ENCODE peak calls at places on chromosome 21, in six cellular contexts. One of them, this sample, is unnamed. For H3K9me3, the result is how much of the 10 kb centered on the place peaks cover.

GRCh38 chr21:39452207-39452964 is 616 bp downstream of the SH3BGR start:
- DNase-seq in Peyer's patch: no peak
- DNase-seq in heart left ventricle: no peak
- DNase-seq in upper lobe of right lung: no peak
- DNase-seq in pancreas: no peak
- DNase-seq in body of pancreas: no peak
- DNase-seq in this sample: no peak

GRCh38 chr21:15686506-15686905 is 43.3 kb upstream of the USP25 start:
- DNase-seq in body of pancreas: no peak
- DNase-seq in Peyer's patch: no peak
- DNase-seq in upper lobe of right lung: no peak
- DNase-seq in heart left ventricle: no peak
- DNase-seq in pancreas: no peak
- DNase-seq in this sample: no peak

GRCh38 chr21:15164678-15165303 is 100.0 kb upstream of the NRIP1 start:
- DNase-seq in body of pancreas: no peak
- DNase-seq in heart left ventricle: no peak
- DNase-seq in pancreas: no peak
- DNase-seq in upper lobe of right lung: no peak
- DNase-seq in Peyer's patch: no peak
- DNase-seq in this sample: no peak

GRCh38 chr21:36735724-36736310 is 36.9 kb downstream of the SIM2 start:
- DNase-seq in body of pancreas: no peak
- DNase-seq in Peyer's patch: no peak
- DNase-seq in heart left ventricle: no peak
- DNase-seq in pancreas: no peak
- DNase-seq in upper lobe of right lung: no peak
- DNase-seq in this sample: no peak

GRCh38 chr21:16568661-16569060 is 838.9 kb downstream of the USP25 start:
- DNase-seq in pancreas: no peak
- DNase-seq in body of pancreas: no peak
- DNase-seq in heart left ventricle: no peak
- DNase-seq in upper lobe of right lung: no peak
- DNase-seq in Peyer's patch: no peak
- DNase-seq in this sample: no peak

GRCh38 chr21:31236528-31236927 is 107.5 kb downstream of the TIAM1 start:
- DNase-seq in body of pancreas: no peak
- DNase-seq in heart left ventricle: no peak
- DNase-seq in Peyer's patch: no peak
- DNase-seq in pancreas: no peak
- DNase-seq in upper lobe of right lung: no peak
- DNase-seq in this sample: no peak

GRCh38 chr21:24093032-24093431 is 1514.2 kb downstream of the MRPL39 start:
- DNase-seq in Peyer's patch: no peak
- DNase-seq in upper lobe of right lung: no peak
- DNase-seq in body of pancreas: no peak
- DNase-seq in heart left ventricle: no peak
- DNase-seq in pancreas: no peak
- DNase-seq in this sample: no peak

GRCh38 chr21:35599164-35599563 is 461.2 kb downstream of the SETD4 start:
- DNase-seq in Peyer's patch: no peak
- DNase-seq in upper lobe of right lung: no peak
- DNase-seq in pancreas: no peak
- DNase-seq in body of pancreas: no peak
- DNase-seq in heart left ventricle: no peak
- DNase-seq in this sample: no peak

GRCh38 chr21:44065428-44065827 is 41.8 kb upstream of the PWP2 start:
- DNase-seq in body of pancreas: peak
- DNase-seq in heart left ventricle: no peak
- DNase-seq in pancreas: no peak
- DNase-seq in upper lobe of right lung: no peak
- DNase-seq in Peyer's patch: peak
- DNase-seq in this sample: no peak

GRCh38 chr21:37071561-37072238 is 1.2 kb downstream of the PIGP start:
- DNase-seq in pancreas: no peak
- DNase-seq in heart left ventricle: peak
- DNase-seq in body of pancreas: peak
- DNase-seq in Peyer's patch: no peak
- DNase-seq in upper lobe of right lung: peak
- DNase-seq in this sample: peak

GRCh38 chr21:44994581-44995171 is 54.8 kb downstream of the SLX9 start:
- DNase-seq in upper lobe of right lung: no peak
- DNase-seq in heart left ventricle: peak
- DNase-seq in body of pancreas: no peak
- DNase-seq in Peyer's patch: no peak
- DNase-seq in pancreas: peak
- DNase-seq in this sample: no peak

GRCh38 chr21:44408226-44408625 is 47.1 kb upstream of the LRRC3 start:
- DNase-seq in upper lobe of right lung: no peak
- DNase-seq in body of pancreas: no peak
- DNase-seq in pancreas: no peak
- DNase-seq in Peyer's patch: peak
- DNase-seq in heart left ventricle: no peak
- DNase-seq in this sample: no peak

GRCh38 chr21:36070999-36071398 is 1.2 kb downstream of the CBR1 start:
- DNase-seq in upper lobe of right lung: no peak
- DNase-seq in pancreas: no peak
- DNase-seq in Peyer's patch: no peak
- DNase-seq in heart left ventricle: no peak
- DNase-seq in body of pancreas: no peak
- DNase-seq in this sample: no peak

GRCh38 chr21:17414766-17415165 is 98.1 kb upstream of the CXADR start:
- DNase-seq in upper lobe of right lung: no peak
- DNase-seq in heart left ventricle: no peak
- DNase-seq in pancreas: no peak
- DNase-seq in Peyer's patch: no peak
- DNase-seq in body of pancreas: peak
- DNase-seq in this sample: no peak

GRCh38 chr21:14382486-14382834 is 486 bp downstream of the HSPA13 start:
- DNase-seq in Peyer's patch: peak
- DNase-seq in heart left ventricle: peak
- DNase-seq in body of pancreas: no peak
- DNase-seq in upper lobe of right lung: no peak
- DNase-seq in pancreas: no peak
- DNase-seq in this sample: peak

GRCh38 chr21:32412162-32412997 is at the start of gene EVA1C:
- DNase-seq in Peyer's patch: peak
- DNase-seq in body of pancreas: peak
- DNase-seq in heart left ventricle: peak
- DNase-seq in upper lobe of right lung: peak
- DNase-seq in pancreas: peak
- DNase-seq in this sample: peak

GRCh38 chr21:45126085-45126687 is 51.8 kb downstream of the ADARB1 start:
- DNase-seq in body of pancreas: no peak
- DNase-seq in Peyer's patch: no peak
- DNase-seq in heart left ventricle: no peak
- DNase-seq in upper lobe of right lung: no peak
- DNase-seq in pancreas: no peak
- DNase-seq in this sample: no peak

GRCh38 chr21:39568380-39568779 is 44.4 kb upstream of the B3GALT5 start:
- DNase-seq in upper lobe of right lung: no peak
- DNase-seq in Peyer's patch: no peak
- DNase-seq in heart left ventricle: no peak
- DNase-seq in body of pancreas: no peak
- DNase-seq in pancreas: no peak
- DNase-seq in this sample: peak

GRCh38 chr21:45056505-45056904 is 17.9 kb upstream of the ADARB1 start:
- DNase-seq in pancreas: no peak
- DNase-seq in Peyer's patch: no peak
- DNase-seq in body of pancreas: no peak
- DNase-seq in upper lobe of right lung: no peak
- DNase-seq in heart left ventricle: no peak
- DNase-seq in this sample: no peak

GRCh38 chr21:38741976-38742309 is 63.8 kb upstream of the ETS2 start:
- DNase-seq in body of pancreas: no peak
- DNase-seq in upper lobe of right lung: no peak
- DNase-seq in Peyer's patch: no peak
- DNase-seq in heart left ventricle: no peak
- DNase-seq in pancreas: no peak
- DNase-seq in this sample: no peak

GRCh38 chr21:38768385-38769071 is 37.2 kb upstream of the ETS2 start:
- DNase-seq in upper lobe of right lung: no peak
- DNase-seq in heart left ventricle: no peak
- DNase-seq in Peyer's patch: peak
- DNase-seq in pancreas: no peak
- DNase-seq in body of pancreas: no peak
- DNase-seq in this sample: no peak

DNA sequence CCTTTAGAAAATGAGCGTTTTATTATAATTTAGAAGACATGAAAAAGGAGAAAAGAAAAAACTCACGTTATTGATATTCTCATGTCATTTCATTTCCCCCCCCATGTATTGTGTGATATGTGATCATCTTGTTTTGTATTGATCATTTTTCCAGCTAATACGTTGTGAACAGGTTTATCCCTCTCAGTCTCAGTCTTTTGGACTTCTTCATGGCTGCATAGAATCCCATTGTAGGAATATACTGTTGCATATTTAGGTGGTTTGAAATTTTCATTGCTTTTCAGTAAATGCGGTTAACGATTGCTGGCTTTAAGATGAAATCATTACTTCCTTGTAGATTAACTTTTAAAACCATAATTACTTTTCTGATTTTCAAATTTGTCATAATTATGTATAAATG is 1.6 kb downstream of the SON start:
- DNase-seq in upper lobe of right lung: no peak
- DNase-seq in body of pancreas: no peak
- DNase-seq in pancreas: no peak
- DNase-seq in Peyer's patch: no peak
- DNase-seq in heart left ventricle: no peak
- DNase-seq in this sample: no peak
- H3K9me3 ChIP-seq in upper lobe of right lung: under half
- H3K9me3 ChIP-seq in body of pancreas: under half
- H3K9me3 ChIP-seq in pancreas: under half
- H3K9me3 ChIP-seq in Peyer's patch: under half
- H3K9me3 ChIP-seq in heart left ventricle: under half
- H3K9me3 ChIP-seq in this sample: under half

GRCh38 chr21:46154155-46154954 is 1.0 kb downstream of the FTCD start:
- DNase-seq in body of pancreas: no peak
- DNase-seq in pancreas: no peak
- DNase-seq in upper lobe of right lung: peak
- DNase-seq in Peyer's patch: no peak
- DNase-seq in heart left ventricle: peak
- DNase-seq in this sample: no peak

GRCh38 chr21:46153259-46154154 is 1.9 kb downstream of the FTCD start:
- DNase-seq in Peyer's patch: no peak
- DNase-seq in upper lobe of right lung: peak
- DNase-seq in pancreas: peak
- DNase-seq in heart left ventricle: peak
- DNase-seq in body of pancreas: peak
- DNase-seq in this sample: peak

GRCh38 chr21:46151989-46152938 is 3.1 kb downstream of the FTCD start:
- DNase-seq in Peyer's patch: no peak
- DNase-seq in pancreas: peak
- DNase-seq in body of pancreas: peak
- DNase-seq in heart left ventricle: peak
- DNase-seq in upper lobe of right lung: peak
- DNase-seq in this sample: peak

GRCh38 chr21:46151261-46151988 is 4.0 kb downstream of the FTCD start:
- DNase-seq in heart left ventricle: peak
- DNase-seq in body of pancreas: no peak
- DNase-seq in Peyer's patch: no peak
- DNase-seq in upper lobe of right lung: peak
- DNase-seq in pancreas: peak
- DNase-seq in this sample: no peak

GRCh38 chr21:46152939-46153258 is 2.5 kb downstream of the FTCD start:
- DNase-seq in Peyer's patch: no peak
- DNase-seq in heart left ventricle: peak
- DNase-seq in pancreas: peak
- DNase-seq in upper lobe of right lung: no peak
- DNase-seq in body of pancreas: peak
- DNase-seq in this sample: no peak
- H3K4me3 ChIP-seq in Peyer's patch: peak
- H3K4me3 ChIP-seq in heart left ventricle: peak
- H3K4me3 ChIP-seq in pancreas: peak
- H3K4me3 ChIP-seq in upper lobe of right lung: no peak
- H3K4me3 ChIP-seq in body of pancreas: no peak
- H3K4me3 ChIP-seq in this sample: no peak

DNA sequence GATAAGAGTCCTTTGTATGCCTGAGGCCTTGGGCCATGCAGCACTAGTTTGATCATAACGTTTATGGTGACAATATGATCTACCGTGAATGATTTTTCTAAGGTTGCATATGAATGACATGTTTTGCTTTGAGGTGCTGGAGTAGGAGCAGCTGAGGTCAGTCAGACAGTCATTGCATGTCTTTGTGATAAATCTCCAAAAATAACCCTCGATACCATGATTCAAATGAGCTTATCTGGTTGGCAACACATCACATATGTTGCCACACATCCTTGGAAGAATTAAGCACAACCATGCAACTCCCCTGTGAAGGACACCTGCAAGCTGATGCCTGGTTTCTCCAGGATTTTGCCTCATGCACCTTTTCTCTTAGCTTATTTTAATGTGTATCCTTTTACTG is 394.5 kb downstream of the LTN1 start:
- DNase-seq in upper lobe of right lung: no peak
- DNase-seq in pancreas: no peak
- DNase-seq in heart left ventricle: no peak
- DNase-seq in Peyer's patch: no peak
- DNase-seq in body of pancreas: no peak
- DNase-seq in this sample: no peak
- H3K9me3 ChIP-seq in upper lobe of right lung: under half
- H3K9me3 ChIP-seq in pancreas: under half
- H3K9me3 ChIP-seq in heart left ventricle: under half
- H3K9me3 ChIP-seq in Peyer's patch: under half
- H3K9me3 ChIP-seq in body of pancreas: under half
- H3K9me3 ChIP-seq in this sample: under half

DNA sequence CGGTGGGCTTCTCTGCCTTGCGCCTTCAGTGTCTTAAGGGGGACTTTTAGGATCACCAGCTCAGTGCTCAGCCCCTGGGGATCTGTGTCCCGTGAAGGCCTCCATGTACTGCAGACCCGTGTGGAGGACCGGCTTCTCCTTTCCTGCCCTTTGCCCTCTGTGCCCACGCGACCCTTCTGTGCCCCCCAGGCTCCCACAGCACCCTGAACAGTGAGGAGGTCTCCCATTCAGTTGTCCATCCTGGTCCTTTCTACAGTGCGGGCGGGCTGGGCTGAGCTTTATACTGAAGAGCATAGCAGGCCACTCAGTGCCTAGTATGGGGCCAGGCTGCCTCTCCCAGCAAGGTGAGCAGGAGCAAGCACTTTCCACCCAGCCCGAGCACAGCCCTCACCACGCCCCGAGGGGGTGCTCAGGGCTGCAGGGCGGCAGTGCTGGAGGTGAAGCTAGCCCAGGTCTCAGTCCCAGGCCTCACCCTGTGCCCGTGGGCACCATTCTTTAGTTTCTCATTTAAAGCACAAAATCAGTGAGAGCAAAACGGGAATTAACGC is 7.6 kb upstream of the TFF1 start:
- DNase-seq in Peyer's patch: no peak
- DNase-seq in heart left ventricle: no peak
- DNase-seq in body of pancreas: no peak
- DNase-seq in upper lobe of right lung: no peak
- DNase-seq in pancreas: no peak
- DNase-seq in this sample: no peak
- H3K4me3 ChIP-seq in Peyer's patch: no peak
- H3K4me3 ChIP-seq in heart left ventricle: no peak
- H3K4me3 ChIP-seq in body of pancreas: no peak
- H3K4me3 ChIP-seq in upper lobe of right lung: no peak
- H3K4me3 ChIP-seq in pancreas: no peak
- H3K4me3 ChIP-seq in this sample: no peak